ENCODE peak calls at places on chromosomes 13 and 19, in seven cellular contexts. Y, X, C, J, N, W and I are unnamed samples.

GRCh38 chr19:3665681-3666544 is 34.4 kb downstream of the PIP5K1C start:
- DNase-seq in X (peak; percentile 65), W (peak; percentile 69), N (peak; percentile 74), J (peak; percentile 68), C (peak; percentile 71), Y (peak; percentile 89), I (peak; percentile 79)

GRCh38 chr19:1644070-1644469 is 8.3 kb downstream of the TCF3 start:
- DNase-seq in C (no peak), X (no peak), W (no peak), J (no peak), Y (no peak), N (no peak), I (no peak)

GRCh38 chr19:584240-585001 is 5.3 kb upstream of the HCN2 start:
- DNase-seq in W (peak; percentile 56), Y (no peak), X (peak; percentile 67), C (peak; percentile 33), N (peak; percentile 45), J (peak; percentile 83), I (no peak)

GRCh38 chr19:29812080-29812880 is 489 bp downstream of the CCNE1 start:
- DNase-seq in C (no peak), Y (no peak), X (peak; percentile 45), N (peak; percentile 19), J (peak; percentile 32), W (peak; percentile 27), I (no peak)

GRCh38 chr19:29882719-29883105 is 59.3 kb upstream of the URI1 start:
- DNase-seq in C (no peak), N (no peak), J (no peak), Y (peak; percentile 63), W (no peak), X (no peak), I (no peak)

GRCh38 chr19:58584498-58585441 is 11.6 kb upstream of the MZF1 start:
- DNase-seq in J (no peak), Y (no peak), C (no peak), W (no peak), X (no peak), N (no peak), I (no peak)

GRCh38 chr19:55913643-55914268 is 18.4 kb downstream of the NLRP13 start:
- DNase-seq in J (peak; percentile 2), X (no peak), C (no peak), Y (no peak), W (no peak), N (no peak), I (peak; percentile 49)

GRCh38 chr19:46605356-46605821 is 4.3 kb downstream of the CALM3 start:
- DNase-seq in C (peak; percentile 8), X (no peak), J (no peak), Y (peak; percentile 73), W (no peak), N (no peak), I (no peak)

GRCh38 chr13:111853766-111854165 is 213.2 kb upstream of the SOX1 start:
- DNase-seq in C (no peak), Y (no peak), X (no peak), W (no peak), J (no peak), N (no peak), I (no peak)

GRCh38 chr19:17026706-17027427 is at the start of gene CPAMD8:
- DNase-seq in J (no peak), X (no peak), C (no peak), N (no peak), W (no peak), Y (no peak), I (no peak)

GRCh38 chr13:109494955-109495354 is 291.4 kb downstream of the IRS2 start:
- DNase-seq in Y (no peak), W (no peak), C (no peak), N (no peak), J (peak; percentile 47), X (no peak), I (no peak)

DNA sequence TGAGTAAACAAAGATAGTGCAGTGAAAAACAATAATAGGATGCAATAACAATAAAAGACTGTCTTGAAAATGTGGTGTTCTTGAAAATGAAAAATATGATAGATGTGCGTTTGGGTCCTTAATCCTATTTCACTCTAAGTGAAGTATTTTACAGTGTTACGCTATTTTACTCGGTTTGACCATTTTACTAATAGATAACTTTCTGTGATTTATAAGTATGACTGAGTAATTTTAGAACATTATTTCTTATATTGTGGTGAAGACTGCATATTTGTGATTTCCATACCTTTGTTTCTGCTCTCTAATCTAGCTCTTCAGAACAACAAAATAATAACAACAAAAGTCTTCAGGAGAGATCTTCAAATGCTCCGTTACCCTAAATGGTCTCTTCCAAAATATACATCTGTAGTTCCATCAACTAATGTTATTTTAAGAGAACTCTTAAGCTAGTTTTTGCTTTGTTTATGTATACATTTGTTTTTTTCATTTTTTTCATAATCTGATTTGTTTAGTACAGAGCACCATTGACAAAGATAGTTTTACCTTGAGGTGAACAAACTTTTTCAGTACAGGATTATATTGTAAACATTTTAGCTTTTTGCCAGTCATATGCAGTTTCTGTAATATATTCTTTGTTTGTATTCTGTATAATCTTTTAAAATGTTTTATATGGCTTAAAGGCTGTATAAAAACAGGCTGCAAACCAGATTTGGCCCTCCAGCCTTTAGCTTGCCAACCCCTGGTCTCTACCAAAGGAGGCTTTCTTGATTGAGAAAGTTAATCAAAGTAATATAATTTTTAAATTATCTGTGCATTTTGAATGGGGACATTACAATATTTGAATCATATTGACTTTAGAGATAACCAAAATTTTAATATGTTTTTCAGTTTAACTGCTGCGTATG is 1572.7 kb upstream of the PRR20A start:
- DNase-seq in Y (no peak), W (no peak), N (no peak), J (no peak), X (no peak), C (no peak), I (no peak)
- TF ChIP-seq POLR2A in Y (no peak), W (no peak), N (no peak), J (no peak), X (no peak), C (no peak), I (no peak)

GRCh38 chr19:14715841-14716240 is 26.0 kb downstream of the ZNF333 start:
- DNase-seq in C (no peak), N (no peak), W (no peak), X (no peak), Y (peak; percentile 56), J (no peak), I (no peak)

GRCh38 chr19:14722127-14722526 is 32.3 kb downstream of the ZNF333 start:
- DNase-seq in Y (no peak), W (no peak), C (no peak), X (no peak), N (no peak), J (no peak), I (no peak)

GRCh38 chr19:14719162-14719561 is 29.3 kb downstream of the ZNF333 start:
- DNase-seq in N (no peak), W (no peak), Y (no peak), J (no peak), C (no peak), X (no peak), I (no peak)

DNA sequence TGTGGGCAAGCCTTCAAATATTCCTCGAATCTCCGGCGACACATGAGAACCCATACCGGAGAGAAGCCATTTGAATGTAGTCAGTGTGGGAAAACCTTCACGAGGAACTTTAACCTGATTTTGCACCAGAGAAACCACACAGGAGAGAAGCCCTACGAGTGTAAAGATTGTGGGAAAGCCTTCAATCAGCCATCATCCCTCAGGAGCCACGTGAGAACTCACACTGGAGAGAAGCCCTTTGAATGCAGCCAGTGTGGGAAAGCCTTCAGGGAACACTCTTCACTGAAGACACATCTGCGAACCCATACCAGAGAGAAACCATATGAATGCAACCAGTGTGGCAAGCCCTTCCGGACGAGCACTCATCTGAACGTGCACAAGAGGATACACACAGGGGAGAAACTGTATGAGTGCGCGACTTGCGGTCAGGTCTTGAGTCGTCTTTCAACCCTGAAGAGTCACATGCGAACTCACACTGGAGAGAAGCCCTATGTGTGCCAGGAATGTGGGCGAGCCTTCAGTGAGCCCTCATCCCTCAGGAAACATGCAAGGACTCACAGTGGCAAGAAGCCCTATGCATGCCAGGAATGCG is 28.8 kb downstream of the ZNF333 start:
- DNase-seq in Y (no peak), N (no peak), W (no peak), J (no peak), C (no peak), X (no peak), I (no peak)
- TF ChIP-seq POLR2A in Y (no peak), N (no peak), W (no peak), J (no peak), C (no peak), X (no peak), I (no peak)

DNA sequence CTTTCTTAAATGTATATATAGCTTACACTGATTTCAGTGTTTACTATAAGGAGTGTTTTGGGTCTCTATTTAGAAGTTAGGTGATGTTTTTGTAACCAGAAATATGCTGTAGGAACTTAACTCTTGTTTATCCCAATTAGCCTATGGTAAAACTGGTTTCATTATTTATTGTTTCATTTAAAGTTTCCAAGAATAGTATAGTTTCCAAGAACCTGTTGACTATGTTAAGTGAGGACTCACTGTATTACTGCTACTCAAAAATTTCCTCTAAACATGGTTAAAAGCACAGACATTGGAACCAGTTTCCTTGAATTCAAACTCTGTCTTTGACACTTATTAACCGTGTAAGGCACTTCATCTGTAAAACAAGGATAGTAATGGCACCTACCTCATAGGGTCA is 187.4 kb downstream of the RGCC start:
- DNase-seq in W (no peak), C (no peak), N (no peak), Y (no peak), J (no peak), X (no peak), I (no peak)
- TF ChIP-seq POLR2A in W (no peak), C (no peak), N (no peak), Y (no peak), J (no peak), X (no peak), I (no peak)

GRCh38 chr19:10963865-10964264 is 3.0 kb downstream of the SMARCA4 start:
- DNase-seq in Y (no peak), N (no peak), C (no peak), X (no peak), W (no peak), J (no peak), I (no peak)

GRCh38 chr19:10961073-10961762 is 388 bp downstream of the SMARCA4 start:
- DNase-seq in Y (no peak), J (peak; percentile 63), W (peak; percentile 61), X (peak; percentile 52), C (no peak), N (no peak), I (no peak)

GRCh38 chr19:10961763-10962536 is 1.1 kb downstream of the SMARCA4 start:
- DNase-seq in Y (no peak), W (no peak), C (no peak), J (no peak), N (no peak), X (no peak), I (no peak)

GRCh38 chr19:10962863-10963262 is 2.0 kb downstream of the SMARCA4 start:
- DNase-seq in W (no peak), X (no peak), J (no peak), N (no peak), Y (no peak), C (no peak), I (no peak)

DNA sequence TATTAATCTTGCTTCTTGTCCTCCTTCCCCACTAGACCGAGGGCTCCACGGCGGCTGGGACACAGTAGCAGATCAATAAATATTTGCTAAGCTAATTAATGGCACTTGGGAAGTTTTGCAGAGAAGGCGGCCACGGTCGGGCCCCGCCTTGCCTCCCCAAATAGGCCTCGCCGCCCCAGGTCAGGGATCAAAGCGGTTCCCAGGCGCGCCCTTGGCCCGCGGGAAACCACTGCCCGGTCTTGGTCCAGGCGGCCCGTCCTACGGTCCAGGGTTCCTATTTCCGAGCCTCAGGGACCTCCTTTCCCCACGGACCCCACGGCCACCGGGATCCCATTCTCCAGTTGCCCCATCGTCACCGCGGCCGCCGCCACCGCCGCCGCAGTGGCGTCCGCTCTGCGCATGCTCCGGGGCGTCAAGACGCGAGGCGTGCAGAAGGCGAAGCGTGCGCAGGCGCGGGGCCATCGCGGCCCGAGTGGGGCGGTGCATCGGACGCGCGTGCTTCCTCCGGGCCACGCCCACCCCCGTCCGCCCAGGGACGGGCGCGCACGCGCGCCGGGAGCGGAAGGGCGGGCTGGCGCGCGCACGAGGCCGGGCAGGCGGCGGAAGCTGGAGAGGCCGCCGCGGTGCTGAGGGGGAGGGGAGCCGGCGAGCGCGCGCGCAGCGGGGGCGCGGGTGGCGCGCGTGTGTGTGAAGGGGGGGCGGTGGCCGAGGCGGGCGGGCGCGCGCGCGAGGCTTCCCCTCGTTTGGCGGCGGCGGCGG is at the start of gene SMARCA4:
- DNase-seq in W (peak; percentile 99), Y (peak; percentile 96), J (peak; percentile 98), C (peak; percentile 93), X (peak; percentile 99), N (peak; percentile 99), I (peak; percentile 97)
- TF ChIP-seq POLR2A in W (peak; percentile 72), Y (no peak), J (peak; percentile 98), C (peak; percentile 88), X (peak; percentile 93), N (peak; percentile 95), I (peak; percentile 92)